ENCODE peak calls at places on chromosome 21, in four cellular contexts. H, J, M and U are unnamed samples.

GRCh38 chr21:31008355-31008754 is 29.9 kb downstream of the KRTAP19-8 start:
- DNase-seq in M (no peak), J (no peak), H (no peak), U (no peak)

GRCh38 chr21:38343691-38344090 is 86.9 kb downstream of the KCNJ15 start:
- DNase-seq in J (no peak), H (no peak), M (no peak), U (no peak)

GRCh38 chr21:42080788-42081083 is 9.6 kb downstream of the UMODL1 start:
- DNase-seq in M (no peak), J (no peak), H (no peak), U (no peak)

GRCh38 chr21:35326677-35327076 is 277.6 kb upstream of the RUNX1 start:
- DNase-seq in M (no peak), J (no peak), H (no peak), U (no peak)

GRCh38 chr21:20169812-20170576 is 828.2 kb upstream of the NCAM2 start:
- DNase-seq in H (no peak), J (no peak), M (no peak), U (no peak)

GRCh38 chr21:15992171-15992570 is 262.4 kb downstream of the USP25 start:
- DNase-seq in J (no peak), M (no peak), H (no peak), U (no peak)

GRCh38 chr21:22200378-22201092 is 1202.3 kb downstream of the NCAM2 start:
- DNase-seq in J (no peak), H (no peak), M (no peak), U (no peak)

GRCh38 chr21:31317688-31318087 is 26.4 kb downstream of the TIAM1 start:
- DNase-seq in J (no peak), H (no peak), M (no peak), U (no peak)

GRCh38 chr21:42563261-42564045 is 49.8 kb downstream of the SLC37A1 start:
- DNase-seq in J (no peak), H (no peak), M (no peak), U (no peak)

GRCh38 chr21:35226960-35227741 is 178.0 kb upstream of the RUNX1 start:
- DNase-seq in M (peak), H (no peak), J (no peak), U (no peak)

GRCh38 chr21:15241997-15242767 is 177.4 kb upstream of the NRIP1 start:
- DNase-seq in J (no peak), M (no peak), H (no peak), U (peak)

GRCh38 chr21:32004281-32004680 is 131.5 kb downstream of the HUNK start:
- DNase-seq in M (no peak), J (no peak), H (no peak), U (no peak)

GRCh38 chr21:42251654-42252053 is 32.7 kb downstream of the ABCG1 start:
- DNase-seq in M (no peak), H (no peak), J (no peak), U (no peak)

GRCh38 chr21:16264314-16264713 is 534.5 kb downstream of the USP25 start:
- DNase-seq in M (no peak), J (no peak), H (no peak), U (no peak)

DNA sequence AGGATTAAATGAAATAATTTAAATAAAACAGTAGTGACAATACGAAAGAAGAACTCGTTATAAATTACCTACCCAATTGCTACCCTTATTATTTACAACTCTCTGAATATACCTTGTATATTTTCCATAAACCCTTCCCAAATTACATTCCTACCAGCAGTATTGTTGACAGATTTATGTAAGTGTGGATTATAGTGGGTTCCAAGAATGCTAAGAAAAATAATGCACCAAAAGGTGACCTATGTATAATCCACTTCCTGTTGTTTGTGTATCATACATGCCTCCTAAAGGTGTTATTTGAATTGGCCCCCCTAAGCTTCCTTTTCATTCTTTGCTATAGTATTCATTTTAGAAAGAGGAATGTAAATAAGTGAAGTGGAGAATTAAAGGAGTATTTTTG is 33.2 kb upstream of the CXADR start:
- DNase-seq in H (no peak), M (no peak), J (no peak), U (no peak)
- TF ChIP-seq TCF12 in H (no peak), M (no peak), J (no peak), U (no peak)

GRCh38 chr21:33028759-33029511 is 3.2 kb downstream of the OLIG2 start:
- DNase-seq in M (no peak), H (no peak), J (no peak), U (peak)
- TF ChIP-seq EP300 in M (no peak), H (no peak), J (no peak), U (no peak)

DNA sequence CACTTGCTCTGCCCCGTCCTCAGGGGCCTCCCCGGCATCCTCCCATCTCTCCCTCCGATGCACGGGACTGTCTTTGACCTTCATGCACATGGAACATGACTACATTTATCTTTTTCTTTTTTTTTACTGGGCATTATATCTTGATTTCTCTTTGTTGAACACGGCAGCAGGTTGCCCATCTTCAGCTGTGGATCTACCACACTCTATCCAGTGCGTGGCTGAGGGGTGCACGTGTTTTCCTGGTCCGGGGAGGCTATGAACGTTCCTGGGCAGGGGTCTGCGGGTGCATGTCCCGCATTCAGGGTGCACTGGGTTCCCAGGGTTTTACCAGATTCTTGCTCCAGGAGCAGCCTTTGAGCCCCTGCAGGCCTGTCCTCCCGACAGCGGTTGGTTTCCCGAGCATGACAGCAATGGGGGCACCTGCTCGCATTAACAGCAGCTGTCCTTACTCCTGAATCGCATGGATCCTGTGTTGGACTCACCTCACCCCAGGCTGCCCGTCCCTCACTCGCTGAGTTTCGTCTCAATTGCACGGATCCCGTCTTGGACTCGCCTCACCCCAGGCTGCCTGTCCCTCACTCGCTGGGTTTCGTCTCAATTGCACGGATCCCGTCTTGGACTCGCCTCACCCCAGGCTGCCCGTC is 7.4 kb downstream of the POFUT2 start:
- DNase-seq in M (no peak), H (no peak), J (no peak), U (no peak)
- TF ChIP-seq TCF12 in M (no peak), H (no peak), J (no peak), U (no peak)

GRCh38 chr21:41069305-41069642 is 98.7 kb upstream of the BACE2 start:
- DNase-seq in M (no peak), J (no peak), H (no peak), U (no peak)

GRCh38 chr21:41071410-41071809 is 96.5 kb upstream of the BACE2 start:
- DNase-seq in J (no peak), M (no peak), H (peak), U (peak)

GRCh38 chr21:41065539-41065938 is 102.4 kb upstream of the BACE2 start:
- DNase-seq in H (peak), J (no peak), M (no peak), U (no peak)

GRCh38 chr21:41066086-41066938 is 101.6 kb upstream of the BACE2 start:
- DNase-seq in J (no peak), M (no peak), H (no peak), U (no peak)

GRCh38 chr21:41068411-41069304 is 99.3 kb upstream of the BACE2 start:
- DNase-seq in J (peak), H (peak), M (no peak), U (peak)
- TF ChIP-seq EP300 in J (no peak), H (no peak), M (no peak), U (no peak)

GRCh38 chr21:34031835-34032370 is 41.5 kb upstream of the MRPS6 start:
- DNase-seq in M (no peak), J (peak), H (no peak), U (no peak)

GRCh38 chr21:34024382-34024693 is 49.0 kb upstream of the MRPS6 start:
- DNase-seq in J (no peak), H (no peak), M (no peak), U (no peak)

GRCh38 chr21:34034369-34035014 is 38.9 kb upstream of the MRPS6 start:
- DNase-seq in M (no peak), H (no peak), J (peak), U (no peak)

GRCh38 chr21:34027727-34028461 is 45.5 kb upstream of the MRPS6 start:
- DNase-seq in H (no peak), J (no peak), M (no peak), U (no peak)

DNA sequence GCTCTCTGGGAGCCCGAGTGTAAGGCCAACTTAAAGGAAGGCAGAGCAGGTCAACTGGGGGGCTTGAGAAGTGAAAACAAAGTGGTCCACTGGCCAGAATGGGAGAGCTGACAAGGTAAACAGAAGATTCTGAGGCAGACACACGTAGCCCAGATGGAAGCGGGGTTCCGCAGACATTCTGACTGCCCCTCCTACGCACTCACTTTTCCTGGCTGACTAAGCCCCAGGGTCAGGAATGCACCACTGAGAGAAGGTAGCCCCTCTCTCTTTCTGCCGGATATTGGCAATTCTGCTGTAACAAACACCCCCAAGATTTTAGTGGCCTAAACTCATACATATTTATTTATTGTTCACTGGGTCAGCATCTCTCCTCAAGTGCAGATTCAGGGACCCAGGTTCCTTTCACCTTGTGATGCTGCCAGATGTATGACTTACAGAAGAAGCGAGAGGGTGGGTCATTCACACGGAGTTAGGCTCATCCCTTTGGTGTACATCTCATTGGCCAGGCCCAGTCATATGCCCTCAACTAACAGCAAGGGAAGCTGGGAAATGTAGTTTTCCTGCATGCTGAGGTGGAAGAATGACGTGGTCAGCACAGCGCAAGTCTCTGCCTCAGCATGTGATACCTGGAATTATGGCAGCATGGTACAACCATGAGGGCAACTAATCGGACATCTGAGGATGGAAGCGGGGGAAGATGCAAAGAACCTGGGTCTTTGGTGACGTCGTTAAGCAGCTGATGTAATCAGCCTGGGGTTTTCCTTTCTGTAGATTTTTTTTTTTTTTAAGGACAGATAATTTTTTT is 43.5 kb upstream of the MRPS6 start:
- DNase-seq in J (peak), H (peak), M (peak), U (peak)
- TF ChIP-seq TCF12 in J (no peak), H (no peak), M (no peak), U (no peak)

GRCh38 chr21:45544449-45545235 is 2.4 kb upstream of the SLC19A1 start:
- DNase-seq in M (no peak), J (no peak), H (no peak), U (no peak)
- TF ChIP-seq EP300 in M (no peak), J (no peak), H (no peak), U (no peak)

GRCh38 chr21:44930543-44930981 is 9.3 kb upstream of the SLX9 start:
- DNase-seq in M (no peak), H (no peak), J (no peak), U (no peak)
- TF ChIP-seq TCF12 in M (no peak), H (no peak), J (no peak), U (no peak)

DNA sequence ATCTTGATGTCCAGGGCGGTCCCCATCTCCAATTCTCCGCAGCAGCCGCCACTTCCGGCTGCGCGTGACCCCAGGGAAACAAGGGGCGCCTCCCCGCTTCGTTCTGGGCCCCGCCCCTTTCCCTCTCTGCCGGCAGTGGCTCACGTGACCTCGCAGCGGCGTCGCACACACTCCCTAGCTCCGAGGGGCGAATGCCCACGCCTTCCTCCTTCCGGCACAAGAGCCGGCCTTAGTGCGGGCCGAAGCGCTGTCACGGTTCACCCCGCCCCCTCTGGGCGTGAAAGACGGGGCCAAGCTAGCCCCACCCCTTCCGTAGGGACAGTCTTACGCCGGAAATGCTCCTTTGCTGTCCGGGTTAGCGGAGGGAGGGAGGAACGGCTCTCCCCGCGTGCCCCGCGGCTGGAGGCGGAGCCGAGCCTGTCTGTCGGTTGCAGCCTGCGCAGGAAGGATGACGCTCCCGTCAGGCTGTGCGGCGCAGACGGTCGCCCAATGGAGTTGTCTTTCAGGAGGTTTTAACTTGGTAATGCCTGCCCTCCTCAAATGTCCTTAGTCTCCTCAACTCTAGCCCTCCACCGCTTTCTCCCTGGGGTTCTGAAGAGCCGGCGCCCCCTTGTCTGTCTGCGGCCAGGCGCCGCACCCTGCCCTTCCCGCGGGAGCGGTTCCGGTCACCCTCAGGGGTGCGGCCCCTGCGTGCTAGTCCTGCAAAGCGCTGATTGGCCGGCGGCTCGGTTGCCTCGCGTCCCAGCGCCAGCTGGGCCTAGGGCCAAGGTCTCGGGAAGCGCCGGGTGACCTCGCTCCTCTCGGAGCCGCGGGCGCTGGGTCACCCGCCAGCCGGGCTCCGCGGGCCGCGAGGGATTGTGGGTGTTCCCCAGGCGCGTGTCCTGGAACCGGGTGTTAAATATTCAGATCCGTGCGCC is at the start of gene VPS26C:
- DNase-seq in J (peak), M (peak), H (peak), U (peak)
- TF ChIP-seq EP300 in J (no peak), M (peak), H (peak), U (no peak)